ENCODE peak calls at places on chromosomes 3 and 15, in six cellular contexts. K, B, J, Z, C and H are unnamed samples.

GRCh38 chr3:189260556-189261493 is 89.1 kb downstream of the TPRG1 start:
- DNase-seq in B (peak; percentile 54), C (no peak), K (no peak), Z (peak; percentile 50), J (no peak), H (no peak)

GRCh38 chr3:61928020-61928419 is 366.6 kb downstream of the PTPRG start:
- DNase-seq in Z (no peak), B (no peak), J (no peak), K (no peak), C (no peak), H (no peak)

GRCh38 chr3:184081116-184081830 is 15.6 kb upstream of the HTR3E start:
- DNase-seq in K (no peak), C (no peak), Z (peak; percentile 55), J (no peak), B (no peak), H (no peak)

GRCh38 chr3:54531741-54532140 is 396.1 kb downstream of the LRTM1 start:
- DNase-seq in J (no peak), C (peak; percentile 47), B (no peak), K (no peak), Z (no peak), H (no peak)

GRCh38 chr3:7960601-7961000 is 541.0 kb upstream of the LMCD1 start:
- DNase-seq in C (no peak), Z (no peak), J (no peak), B (no peak), K (no peak), H (no peak)

GRCh38 chr15:68765602-68766368 is 54.9 kb downstream of the ANP32A start:
- DNase-seq in B (no peak), C (no peak), K (no peak), Z (no peak), J (no peak), H (peak; percentile 12)

GRCh38 chr15:41917767-41918430 is 24.0 kb upstream of the SPTBN5 start:
- DNase-seq in K (no peak), B (peak; percentile 62), Z (no peak), J (peak; percentile 80), C (no peak), H (no peak)

GRCh38 chr3:44962606-44963393 is 13.2 kb downstream of the ZDHHC3 start:
- DNase-seq in K (no peak), C (no peak), B (no peak), J (no peak), Z (no peak), H (no peak)

GRCh38 chr3:178097576-178097975 is 438.7 kb upstream of the KCNMB2 start:
- DNase-seq in K (no peak), Z (no peak), J (no peak), C (no peak), B (peak; percentile 19), H (no peak)

GRCh38 chr3:47083786-47084185 is 80.1 kb downstream of the SETD2 start:
- DNase-seq in J (no peak), B (no peak), C (no peak), Z (no peak), K (peak; percentile 21), H (no peak)

GRCh38 chr3:127792664-127793292 is 29.5 kb downstream of the MGLL start:
- DNase-seq in C (no peak), Z (no peak), K (no peak), J (peak; percentile 29), B (peak; percentile 81), H (no peak)

GRCh38 chr3:114904633-114905032 is 242.5 kb downstream of the ZBTB20 start:
- DNase-seq in B (no peak), Z (no peak), K (no peak), C (no peak), J (no peak), H (no peak)

GRCh38 chr3:52694528-52695189 is 8.8 kb downstream of the GNL3 start:
- DNase-seq in K (no peak), B (no peak), J (no peak), C (no peak), Z (no peak), H (no peak)

GRCh38 chr3:14142567-14143270 is 17.9 kb downstream of the TMEM43 start:
- DNase-seq in C (no peak), J (no peak), B (no peak), K (no peak), Z (no peak), H (no peak)

GRCh38 chr3:23576379-23576959 is 229.3 kb upstream of the UBE2E1 start:
- DNase-seq in Z (no peak), B (no peak), J (no peak), C (no peak), K (no peak), H (no peak)

GRCh38 chr3:167078070-167078622 is 302.0 kb downstream of the ZBBX start:
- DNase-seq in K (no peak), J (no peak), Z (no peak), C (no peak), B (no peak), H (no peak)

GRCh38 chr3:3125977-3126376 is 763 bp upstream of the TRNT1 start:
- DNase-seq in C (no peak), Z (peak; percentile 66), K (no peak), B (no peak), J (no peak), H (no peak)

GRCh38 chr15:69303337-69304175 is 4.8 kb downstream of the PAQR5 start:
- DNase-seq in Z (no peak), C (no peak), B (no peak), K (no peak), J (no peak), H (no peak)

DNA sequence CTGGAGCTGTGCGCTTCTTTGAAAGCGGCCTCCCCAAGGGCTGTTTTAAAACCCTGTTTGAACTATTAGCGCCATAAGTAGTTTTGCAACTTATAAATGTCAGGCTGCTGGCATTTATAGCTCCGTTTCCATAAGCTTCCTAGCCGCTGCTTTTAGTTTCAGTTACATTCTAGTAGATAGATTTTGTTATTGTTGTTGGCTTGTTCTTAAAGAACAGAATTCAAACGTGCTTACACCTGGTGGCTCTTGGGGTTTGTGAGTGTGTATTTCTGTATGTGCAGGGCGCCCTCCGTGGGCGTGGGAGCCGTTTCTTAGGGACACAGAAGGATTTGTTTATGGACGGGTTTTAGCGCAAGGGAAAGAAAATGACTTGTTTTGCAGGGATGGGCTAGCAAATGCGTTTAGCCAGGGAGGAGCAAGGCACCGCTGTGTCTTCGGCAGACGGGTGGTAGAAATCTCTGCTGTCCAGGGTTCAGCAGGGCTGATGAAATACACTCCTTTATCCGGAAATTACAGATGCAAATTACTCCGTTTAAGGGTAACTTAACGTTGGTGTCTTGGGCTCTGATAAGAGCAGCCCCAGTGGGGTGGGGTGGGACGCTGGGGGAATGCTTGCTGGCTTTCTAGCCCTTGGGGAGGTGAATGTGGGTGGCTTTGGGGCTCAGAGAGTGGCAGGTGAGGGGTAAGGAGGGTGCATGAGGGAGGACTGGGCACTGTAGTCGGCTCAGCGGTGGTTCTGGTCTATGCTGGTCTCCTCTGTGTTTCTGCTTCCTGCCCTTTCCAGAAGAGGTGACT is 701 bp downstream of the SV2B start:
- DNase-seq in Z (no peak), J (no peak), B (no peak), C (no peak), K (no peak), H (no peak)
- H3K4me3 ChIP-seq in Z (peak overlapping the region; percentile 39), J (peak overlapping the region; percentile 0), B (peak overlapping the region; percentile 67), C (peak overlapping the region; percentile 59), K (peak overlapping the region; percentile 51), H (no peak overlapping the region)

GRCh38 chr3:188052229-188052965 is 101.6 kb upstream of the LPP start:
- DNase-seq in B (peak; percentile 78), C (no peak), K (no peak), Z (peak; percentile 47), J (peak; percentile 57), H (no peak)
- H3K4me1 ChIP-seq in B (peaks cover 19% of the 10 kb centered on the region), C (peaks cover 11% of the 10 kb centered on the region), K (no peaks in the 10 kb centered on the region), Z (peaks cover 11% of the 10 kb centered on the region), J (peaks cover 49% of the 10 kb centered on the region), H (no peaks in the 10 kb centered on the region)

GRCh38 chr15:23897576-23897975 is 210.5 kb upstream of the NDN start:
- DNase-seq in Z (peak; percentile 77), J (peak; percentile 33), C (no peak), K (no peak), B (no peak), H (no peak)
- H3K4me3 ChIP-seq in Z (peak overlapping the region; percentile 10), J (no peak overlapping the region), C (peak overlapping the region; percentile 10), K (no peak overlapping the region), B (no peak overlapping the region), H (no peak overlapping the region)

GRCh38 chr3:186510374-186511079 is 33.7 kb downstream of the CRYGS start:
- DNase-seq in J (no peak), K (no peak), Z (no peak), C (no peak), B (no peak), H (no peak)
- H3K4me1 ChIP-seq in J (no peaks in the 10 kb centered on the region), K (peaks cover 51% of the 10 kb centered on the region), Z (peaks cover 3% of the 10 kb centered on the region), C (no peaks in the 10 kb centered on the region), B (no peaks in the 10 kb centered on the region), H (no peaks in the 10 kb centered on the region)